ENCODE peak calls at places on chromosomes 13 and 19, in seven cellular contexts. One of them, this sample, is unnamed.

GRCh38 chr13:27442071-27442647 is 8.2 kb downstream of the MTIF3 start:
- DNase-seq in stimulated activated naive CD8-positive, alpha-beta T cell treated with anti-CD3 and anti-CD28 coated beads, Interleukin-15, amount 100 ng/mL, for 72 hours: no peak
- DNase-seq in neural progenitor cell: no peak
- DNase-seq in fibroblast of mammary gland: no peak
- DNase-seq in globus pallidus: no peak
- DNase-seq in astrocyte of the spinal cord: no peak
- DNase-seq in esophagus squamous epithelium: no peak
- DNase-seq in this sample: peak

GRCh38 chr19:54266133-54266532 is 9.1 kb upstream of the LILRB5 start:
- DNase-seq in globus pallidus: peak
- DNase-seq in fibroblast of mammary gland: peak
- DNase-seq in stimulated activated naive CD8-positive, alpha-beta T cell treated with anti-CD3 and anti-CD28 coated beads, Interleukin-15, amount 100 ng/mL, for 72 hours: peak
- DNase-seq in esophagus squamous epithelium: no peak
- DNase-seq in neural progenitor cell: peak
- DNase-seq in astrocyte of the spinal cord: peak
- DNase-seq in this sample: peak

GRCh38 chr13:29948246-29948645 is 97.8 kb upstream of the UBL3 start:
- DNase-seq in astrocyte of the spinal cord: no peak
- DNase-seq in stimulated activated naive CD8-positive, alpha-beta T cell treated with anti-CD3 and anti-CD28 coated beads, Interleukin-15, amount 100 ng/mL, for 72 hours: no peak
- DNase-seq in esophagus squamous epithelium: no peak
- DNase-seq in fibroblast of mammary gland: peak
- DNase-seq in neural progenitor cell: no peak
- DNase-seq in globus pallidus: no peak
- DNase-seq in this sample: peak

GRCh38 chr19:33620611-33621010 is 1.1 kb upstream of the CHST8 start:
- DNase-seq in fibroblast of mammary gland: no peak
- DNase-seq in esophagus squamous epithelium: no peak
- DNase-seq in stimulated activated naive CD8-positive, alpha-beta T cell treated with anti-CD3 and anti-CD28 coated beads, Interleukin-15, amount 100 ng/mL, for 72 hours: no peak
- DNase-seq in globus pallidus: no peak
- DNase-seq in neural progenitor cell: no peak
- DNase-seq in astrocyte of the spinal cord: no peak
- DNase-seq in this sample: no peak

GRCh38 chr19:45616709-45617027 is 14.7 kb upstream of the GPR4 start:
- DNase-seq in fibroblast of mammary gland: no peak
- DNase-seq in neural progenitor cell: no peak
- DNase-seq in astrocyte of the spinal cord: no peak
- DNase-seq in esophagus squamous epithelium: no peak
- DNase-seq in globus pallidus: no peak
- DNase-seq in stimulated activated naive CD8-positive, alpha-beta T cell treated with anti-CD3 and anti-CD28 coated beads, Interleukin-15, amount 100 ng/mL, for 72 hours: no peak
- DNase-seq in this sample: no peak

GRCh38 chr13:31201341-31202024 is 1.7 kb downstream of the B3GLCT start:
- DNase-seq in stimulated activated naive CD8-positive, alpha-beta T cell treated with anti-CD3 and anti-CD28 coated beads, Interleukin-15, amount 100 ng/mL, for 72 hours: no peak
- DNase-seq in fibroblast of mammary gland: peak
- DNase-seq in globus pallidus: no peak
- DNase-seq in astrocyte of the spinal cord: no peak
- DNase-seq in neural progenitor cell: no peak
- DNase-seq in esophagus squamous epithelium: no peak
- DNase-seq in this sample: peak

GRCh38 chr13:98963917-98964316 is 13.9 kb downstream of the DOCK9 start:
- DNase-seq in neural progenitor cell: no peak
- DNase-seq in globus pallidus: no peak
- DNase-seq in stimulated activated naive CD8-positive, alpha-beta T cell treated with anti-CD3 and anti-CD28 coated beads, Interleukin-15, amount 100 ng/mL, for 72 hours: no peak
- DNase-seq in astrocyte of the spinal cord: no peak
- DNase-seq in esophagus squamous epithelium: no peak
- DNase-seq in fibroblast of mammary gland: no peak
- DNase-seq in this sample: no peak

GRCh38 chr19:17784201-17785008 is 10.5 kb upstream of the B3GNT3 start:
- DNase-seq in stimulated activated naive CD8-positive, alpha-beta T cell treated with anti-CD3 and anti-CD28 coated beads, Interleukin-15, amount 100 ng/mL, for 72 hours: peak
- DNase-seq in esophagus squamous epithelium: no peak
- DNase-seq in fibroblast of mammary gland: peak
- DNase-seq in astrocyte of the spinal cord: peak
- DNase-seq in globus pallidus: peak
- DNase-seq in neural progenitor cell: peak
- DNase-seq in this sample: peak

GRCh38 chr13:77522444-77522843 is 13.1 kb upstream of the SCEL start:
- DNase-seq in fibroblast of mammary gland: no peak
- DNase-seq in neural progenitor cell: no peak
- DNase-seq in stimulated activated naive CD8-positive, alpha-beta T cell treated with anti-CD3 and anti-CD28 coated beads, Interleukin-15, amount 100 ng/mL, for 72 hours: no peak
- DNase-seq in globus pallidus: no peak
- DNase-seq in astrocyte of the spinal cord: no peak
- DNase-seq in esophagus squamous epithelium: no peak
- DNase-seq in this sample: no peak

GRCh38 chr19:5059191-5059579 is 90.3 kb downstream of the KDM4B start:
- DNase-seq in neural progenitor cell: peak
- DNase-seq in fibroblast of mammary gland: no peak
- DNase-seq in esophagus squamous epithelium: no peak
- DNase-seq in astrocyte of the spinal cord: no peak
- DNase-seq in stimulated activated naive CD8-positive, alpha-beta T cell treated with anti-CD3 and anti-CD28 coated beads, Interleukin-15, amount 100 ng/mL, for 72 hours: no peak
- DNase-seq in globus pallidus: no peak
- DNase-seq in this sample: no peak

GRCh38 chr13:108003626-108004025 is 211.7 kb downstream of the LIG4 start:
- DNase-seq in esophagus squamous epithelium: no peak
- DNase-seq in globus pallidus: peak
- DNase-seq in neural progenitor cell: peak
- DNase-seq in astrocyte of the spinal cord: no peak
- DNase-seq in fibroblast of mammary gland: no peak
- DNase-seq in stimulated activated naive CD8-positive, alpha-beta T cell treated with anti-CD3 and anti-CD28 coated beads, Interleukin-15, amount 100 ng/mL, for 72 hours: no peak
- DNase-seq in this sample: no peak

GRCh38 chr19:38229585-38230073 is 5.6 kb upstream of the DPF1 start:
- DNase-seq in astrocyte of the spinal cord: peak
- DNase-seq in fibroblast of mammary gland: peak
- DNase-seq in esophagus squamous epithelium: no peak
- DNase-seq in stimulated activated naive CD8-positive, alpha-beta T cell treated with anti-CD3 and anti-CD28 coated beads, Interleukin-15, amount 100 ng/mL, for 72 hours: peak
- DNase-seq in neural progenitor cell: peak
- DNase-seq in globus pallidus: peak
- DNase-seq in this sample: peak

GRCh38 chr13:98346904-98347636 is 170.0 kb upstream of the RNF113B start:
- DNase-seq in esophagus squamous epithelium: no peak
- DNase-seq in fibroblast of mammary gland: no peak
- DNase-seq in stimulated activated naive CD8-positive, alpha-beta T cell treated with anti-CD3 and anti-CD28 coated beads, Interleukin-15, amount 100 ng/mL, for 72 hours: no peak
- DNase-seq in globus pallidus: no peak
- DNase-seq in astrocyte of the spinal cord: no peak
- DNase-seq in neural progenitor cell: no peak
- DNase-seq in this sample: no peak

GRCh38 chr19:28823338-28823961 is 389.5 kb downstream of the UQCRFS1 start:
- DNase-seq in fibroblast of mammary gland: no peak
- DNase-seq in stimulated activated naive CD8-positive, alpha-beta T cell treated with anti-CD3 and anti-CD28 coated beads, Interleukin-15, amount 100 ng/mL, for 72 hours: no peak
- DNase-seq in globus pallidus: no peak
- DNase-seq in neural progenitor cell: peak
- DNase-seq in astrocyte of the spinal cord: no peak
- DNase-seq in esophagus squamous epithelium: no peak
- DNase-seq in this sample: no peak

GRCh38 chr19:19304186-19304975 is 15.9 kb downstream of the SUGP1 start:
- DNase-seq in astrocyte of the spinal cord: peak
- DNase-seq in fibroblast of mammary gland: no peak
- DNase-seq in stimulated activated naive CD8-positive, alpha-beta T cell treated with anti-CD3 and anti-CD28 coated beads, Interleukin-15, amount 100 ng/mL, for 72 hours: no peak
- DNase-seq in neural progenitor cell: no peak
- DNase-seq in esophagus squamous epithelium: no peak
- DNase-seq in globus pallidus: no peak
- DNase-seq in this sample: no peak

GRCh38 chr13:43698009-43698408 is 88.8 kb downstream of the ENOX1 start:
- DNase-seq in esophagus squamous epithelium: no peak
- DNase-seq in neural progenitor cell: no peak
- DNase-seq in astrocyte of the spinal cord: no peak
- DNase-seq in fibroblast of mammary gland: peak
- DNase-seq in globus pallidus: no peak
- DNase-seq in stimulated activated naive CD8-positive, alpha-beta T cell treated with anti-CD3 and anti-CD28 coated beads, Interleukin-15, amount 100 ng/mL, for 72 hours: no peak
- DNase-seq in this sample: no peak

GRCh38 chr19:29942404-29943261 is 594 bp downstream of the URI1 start:
- DNase-seq in globus pallidus: no peak
- DNase-seq in esophagus squamous epithelium: no peak
- DNase-seq in fibroblast of mammary gland: peak
- DNase-seq in astrocyte of the spinal cord: peak
- DNase-seq in neural progenitor cell: peak
- DNase-seq in stimulated activated naive CD8-positive, alpha-beta T cell treated with anti-CD3 and anti-CD28 coated beads, Interleukin-15, amount 100 ng/mL, for 72 hours: peak
- DNase-seq in this sample: peak

GRCh38 chr13:44842158-44842557 is 147.1 kb downstream of the NUFIP1 start:
- DNase-seq in astrocyte of the spinal cord: peak
- DNase-seq in globus pallidus: no peak
- DNase-seq in fibroblast of mammary gland: peak
- DNase-seq in stimulated activated naive CD8-positive, alpha-beta T cell treated with anti-CD3 and anti-CD28 coated beads, Interleukin-15, amount 100 ng/mL, for 72 hours: no peak
- DNase-seq in esophagus squamous epithelium: no peak
- DNase-seq in neural progenitor cell: no peak
- DNase-seq in this sample: peak

GRCh38 chr13:99926014-99926731 is 45.4 kb downstream of the ZIC5 start:
- DNase-seq in stimulated activated naive CD8-positive, alpha-beta T cell treated with anti-CD3 and anti-CD28 coated beads, Interleukin-15, amount 100 ng/mL, for 72 hours: no peak
- DNase-seq in fibroblast of mammary gland: peak
- DNase-seq in neural progenitor cell: no peak
- DNase-seq in astrocyte of the spinal cord: peak
- DNase-seq in globus pallidus: no peak
- DNase-seq in esophagus squamous epithelium: no peak
- DNase-seq in this sample: peak

GRCh38 chr19:38647966-38648788 is 728 bp downstream of the ACTN4 start:
- DNase-seq in neural progenitor cell: no peak
- DNase-seq in astrocyte of the spinal cord: no peak
- DNase-seq in globus pallidus: no peak
- DNase-seq in esophagus squamous epithelium: no peak
- DNase-seq in stimulated activated naive CD8-positive, alpha-beta T cell treated with anti-CD3 and anti-CD28 coated beads, Interleukin-15, amount 100 ng/mL, for 72 hours: no peak
- DNase-seq in fibroblast of mammary gland: no peak
- DNase-seq in this sample: no peak

GRCh38 chr13:106378263-106378662 is 157.2 kb downstream of the EFNB2 start:
- DNase-seq in astrocyte of the spinal cord: no peak
- DNase-seq in stimulated activated naive CD8-positive, alpha-beta T cell treated with anti-CD3 and anti-CD28 coated beads, Interleukin-15, amount 100 ng/mL, for 72 hours: no peak
- DNase-seq in fibroblast of mammary gland: no peak
- DNase-seq in esophagus squamous epithelium: no peak
- DNase-seq in globus pallidus: no peak
- DNase-seq in neural progenitor cell: no peak
- DNase-seq in this sample: no peak

GRCh38 chr19:12293771-12294307 is 844 bp downstream of the ZNF44 start:
- DNase-seq in astrocyte of the spinal cord: peak
- DNase-seq in esophagus squamous epithelium: peak
- DNase-seq in neural progenitor cell: peak
- DNase-seq in stimulated activated naive CD8-positive, alpha-beta T cell treated with anti-CD3 and anti-CD28 coated beads, Interleukin-15, amount 100 ng/mL, for 72 hours: peak
- DNase-seq in fibroblast of mammary gland: peak
- DNase-seq in globus pallidus: peak
- DNase-seq in this sample: peak

GRCh38 chr19:52896431-52897148 is 845 bp downstream of the ZNF320 start:
- DNase-seq in neural progenitor cell: peak
- DNase-seq in esophagus squamous epithelium: no peak
- DNase-seq in globus pallidus: peak
- DNase-seq in astrocyte of the spinal cord: peak
- DNase-seq in stimulated activated naive CD8-positive, alpha-beta T cell treated with anti-CD3 and anti-CD28 coated beads, Interleukin-15, amount 100 ng/mL, for 72 hours: no peak
- DNase-seq in fibroblast of mammary gland: peak
- DNase-seq in this sample: peak

GRCh38 chr19:13127811-13128575 is 9.9 kb downstream of the NACC1 start:
- DNase-seq in neural progenitor cell: no peak
- DNase-seq in astrocyte of the spinal cord: no peak
- DNase-seq in esophagus squamous epithelium: no peak
- DNase-seq in globus pallidus: no peak
- DNase-seq in stimulated activated naive CD8-positive, alpha-beta T cell treated with anti-CD3 and anti-CD28 coated beads, Interleukin-15, amount 100 ng/mL, for 72 hours: no peak
- DNase-seq in fibroblast of mammary gland: no peak
- DNase-seq in this sample: no peak

GRCh38 chr13:42996584-42996983 is 4.5 kb upstream of the EPSTI1 start:
- DNase-seq in esophagus squamous epithelium: no peak
- DNase-seq in stimulated activated naive CD8-positive, alpha-beta T cell treated with anti-CD3 and anti-CD28 coated beads, Interleukin-15, amount 100 ng/mL, for 72 hours: peak
- DNase-seq in astrocyte of the spinal cord: peak
- DNase-seq in fibroblast of mammary gland: peak
- DNase-seq in neural progenitor cell: no peak
- DNase-seq in globus pallidus: no peak
- DNase-seq in this sample: peak

GRCh38 chr19:43776285-43776684 is 4.5 kb downstream of the KCNN4 start:
- DNase-seq in stimulated activated naive CD8-positive, alpha-beta T cell treated with anti-CD3 and anti-CD28 coated beads, Interleukin-15, amount 100 ng/mL, for 72 hours: peak
- DNase-seq in globus pallidus: no peak
- DNase-seq in esophagus squamous epithelium: no peak
- DNase-seq in fibroblast of mammary gland: no peak
- DNase-seq in neural progenitor cell: no peak
- DNase-seq in astrocyte of the spinal cord: no peak
- DNase-seq in this sample: no peak